ENCODE peak calls at places on chromosomes 13 and 19, in five cellular contexts. O is endodermal cell, X is stomach, D is psoas muscle, U is ovary. L is an unnamed sample.
A peak's percentile ranks its signal among the peaks of the same experiment; 100 is the strongest.

GRCh38 chr19:35142531-35143230 is 374 bp upstream of the FXYD7 start:
- DNase-seq in D (peak; percentile 72), X (peak; percentile 64), O (peak; percentile 94), U (no peak), L (peak; percentile 40)

GRCh38 chr13:32846020-32846451 is 170.2 kb upstream of the KL start:
- DNase-seq in X (no peak), O (peak; percentile 34), U (no peak), D (no peak), L (no peak)

GRCh38 chr19:11195169-11195568 is 2.2 kb downstream of the KANK2 start:
- DNase-seq in X (no peak), O (no peak), U (peak; percentile 40), D (peak; percentile 66), L (peak; percentile 51)

GRCh38 chr13:40254394-40254793 is 412.0 kb downstream of the FOXO1 start:
- DNase-seq in U (no peak), D (no peak), O (no peak), X (no peak), L (no peak)

GRCh38 chr19:31574251-31574973 is 225.2 kb upstream of the TSHZ3 start:
- DNase-seq in X (no peak), D (no peak), U (no peak), O (peak; percentile 59), L (no peak)

GRCh38 chr19:38412961-38413360 is 10.1 kb downstream of the FAM98C start:
- DNase-seq in U (no peak), D (no peak), X (no peak), O (no peak), L (no peak)

GRCh38 chr19:29529646-29530548 is 4.1 kb downstream of the VSTM2B start:
- DNase-seq in O (peak; percentile 85), D (no peak), U (no peak), X (no peak), L (no peak)

GRCh38 chr19:7149956-7150705 is 80.6 kb downstream of the ZNF557 start:
- DNase-seq in O (peak; percentile 54), U (no peak), D (no peak), X (no peak), L (no peak)

GRCh38 chr19:11420429-11420893 is 1.3 kb upstream of the RGL3 start:
- DNase-seq in U (peak; percentile 33), X (no peak), O (peak; percentile 66), D (peak; percentile 88), L (peak; percentile 85)

GRCh38 chr13:24741016-24741662 is 22.8 kb upstream of the RNF17 start:
- DNase-seq in D (no peak), X (no peak), U (no peak), O (peak; percentile 68), L (no peak)

GRCh38 chr19:55352040-55352439 is 2.5 kb downstream of the COX6B2 start:
- DNase-seq in D (no peak), X (no peak), O (no peak), U (no peak), L (no peak)

GRCh38 chr19:1445932-1446712 is 3.8 kb upstream of the APC2 start:
- DNase-seq in U (no peak), D (no peak), O (peak; percentile 73), X (no peak), L (no peak)

GRCh38 chr13:51942189-51942588 is 69.1 kb downstream of the ATP7B start:
- DNase-seq in U (no peak), X (peak; percentile 89), O (no peak), D (no peak), L (no peak)

GRCh38 chr19:29277107-29277506 is 64.2 kb upstream of the UQCRFS1 start:
- DNase-seq in X (no peak), D (no peak), O (peak; percentile 87), U (no peak), L (no peak)

GRCh38 chr13:112907286-112907685 is 61.7 kb upstream of the MCF2L start:
- DNase-seq in D (no peak), U (no peak), O (peak; percentile 38), X (no peak), L (no peak)

GRCh38 chr19:30635026-30635985 is 263.1 kb downstream of the ZNF536 start:
- DNase-seq in D (no peak), U (no peak), O (no peak), X (no peak), L (no peak)

GRCh38 chr19:50817941-50818858 is 5.4 kb downstream of the KLK1 start:
- DNase-seq in O (peak; percentile 98), U (no peak), D (peak; percentile 63), X (peak; percentile 48), L (peak; percentile 37)

GRCh38 chr13:100673831-100674362 is 698 bp downstream of the TMTC4 start:
- DNase-seq in X (peak; percentile 55), U (peak; percentile 61), O (peak; percentile 62), D (peak; percentile 81), L (peak; percentile 66)

GRCh38 chr13:108828053-108828806 is 198.8 kb downstream of the MYO16 start:
- DNase-seq in X (peak; percentile 64), D (no peak), U (no peak), O (no peak), L (no peak)
- H3K27ac ChIP-seq in X (peak overlapping the region; percentile 71), D (no peak overlapping the region), U (no peak overlapping the region), O (no peak overlapping the region), L (no peak overlapping the region)

DNA sequence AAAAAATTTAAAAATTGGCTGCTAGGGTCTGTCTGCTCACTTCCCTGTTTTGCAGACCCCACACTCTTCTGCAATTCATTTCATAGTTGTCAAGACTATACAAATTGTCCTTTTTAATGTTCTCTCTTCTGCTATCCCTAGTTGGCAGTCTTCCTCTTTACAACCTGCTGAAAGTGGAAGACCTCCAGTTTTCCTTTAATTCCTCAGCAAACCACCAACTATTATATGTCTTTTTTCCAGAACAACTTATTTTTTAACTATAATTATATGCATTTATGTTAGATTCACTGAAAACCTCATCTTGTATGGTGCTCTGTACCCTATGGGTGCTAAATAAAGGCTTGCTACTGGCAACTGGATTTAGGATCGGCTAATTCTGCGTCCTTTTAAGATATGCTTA is 1.1 kb upstream of the PHF11 start:
- DNase-seq in O (no peak), U (no peak), X (no peak), D (no peak), L (no peak)
- H3K27ac ChIP-seq in O (no peak overlapping the region), U (no peak overlapping the region), X (peak overlapping the region; percentile 98), D (peak overlapping the region; percentile 94), L (peak overlapping the region; percentile 98)

GRCh38 chr13:72514141-72514540 is 213.3 kb downstream of the MZT1 start:
- DNase-seq in D (no peak), O (no peak), U (no peak), X (no peak), L (no peak)
- H3K27ac ChIP-seq in D (no peak overlapping the region), O (no peak overlapping the region), U (no peak overlapping the region), X (no peak overlapping the region), L (no peak overlapping the region)

DNA sequence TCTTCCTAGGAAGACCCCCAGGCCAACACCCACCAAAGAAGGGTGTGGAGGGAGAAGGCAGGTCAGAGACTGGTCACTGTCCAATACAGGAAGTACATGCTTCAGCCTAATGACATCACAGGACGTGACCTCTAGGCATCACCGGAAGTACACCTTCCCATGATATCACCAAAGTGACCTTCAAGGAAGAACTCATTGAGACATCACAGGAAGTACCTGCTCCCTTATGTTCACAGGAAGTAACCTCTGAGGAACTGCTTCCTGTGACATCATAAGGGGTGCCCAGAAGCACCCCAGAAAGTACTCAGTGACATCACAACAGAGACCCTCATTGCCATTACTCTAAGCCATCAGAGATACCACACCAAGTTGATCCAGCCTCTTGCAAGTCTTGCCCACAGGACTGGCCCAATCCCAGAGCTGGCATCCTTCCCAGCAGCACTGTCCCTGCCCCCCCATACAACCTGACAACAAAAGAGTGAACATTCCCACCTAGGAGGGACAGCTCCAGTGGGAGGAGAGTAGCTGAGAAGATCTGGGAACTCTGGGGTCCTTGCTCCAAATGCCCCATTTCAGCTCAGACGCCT is 24.2 kb upstream of the NANOS2 start:
- DNase-seq in O (no peak), D (no peak), X (no peak), U (no peak), L (no peak)
- H3K27ac ChIP-seq in O (no peak overlapping the region), D (no peak overlapping the region), X (no peak overlapping the region), U (no peak overlapping the region), L (no peak overlapping the region)

L was measured in left ventricle myocardium inferior.